ENCODE peak calls at places on chromosomes 3 and 15, in eight cellular contexts. O is gastrocnemius medialis; X is GM23338; N is CD8-positive, alpha-beta memory T cell; Q is keratinocyte; H is SJSA1; Y is Peyer's patch; L is osteoblast. S is an unnamed sample. For H3K4me1, the result is how much of the 10 kb centered on the place peaks cover.

GRCh38 chr3:52195297-52195597 is 2.7 kb upstream of the ALAS1 start:
- DNase-seq in Y (no peak), H (no peak), N (no peak), Q (no peak), O (no peak), L (no peak), X (no peak), S (no peak)

GRCh38 chr3:37279226-37279625 is 104.8 kb upstream of the LRRFIP2 start:
- DNase-seq in L (no peak), O (no peak), Q (no peak), N (no peak), Y (no peak), X (no peak), H (no peak), S (no peak)

GRCh38 chr3:149010504-149010951 is 19.2 kb downstream of the GYG1 start:
- DNase-seq in L (no peak), X (no peak), H (no peak), N (no peak), Q (no peak), Y (no peak), O (no peak), S (no peak)

GRCh38 chr15:33132722-33133345 is 61.7 kb downstream of the FMN1 start:
- DNase-seq in O (no peak), L (peak), X (peak), Q (peak), H (peak), Y (no peak), N (no peak), S (peak)

GRCh38 chr3:184229424-184230080 is at the start of gene VWA5B2:
- DNase-seq in Q (no peak), X (peak), N (peak), L (peak), H (peak), O (no peak), Y (peak), S (peak)

GRCh38 chr15:92624401-92624991 is 31.1 kb downstream of the FAM174B start:
- DNase-seq in N (no peak), Y (no peak), L (no peak), O (no peak), X (no peak), Q (no peak), H (no peak), S (no peak)

GRCh38 chr3:193010191-193010590 is 92.5 kb upstream of the MB21D2 start:
- DNase-seq in O (peak), L (no peak), Q (no peak), X (no peak), Y (no peak), N (no peak), H (no peak), S (no peak)

GRCh38 chr3:113002676-113003075 is 11.9 kb downstream of the GTPBP8 start:
- DNase-seq in L (no peak), O (no peak), Q (no peak), X (no peak), N (peak), Y (no peak), H (no peak), S (peak)

GRCh38 chr15:35784745-35785144 is 238.8 kb upstream of the DPH6 start:
- DNase-seq in Y (no peak), X (peak), H (no peak), O (no peak), L (no peak), Q (no peak), N (no peak), S (no peak)

GRCh38 chr15:42378011-42378410 is 18.7 kb downstream of the CAPN3 start:
- DNase-seq in Q (no peak), X (peak), L (no peak), O (no peak), N (no peak), H (no peak), Y (no peak), S (no peak)

GRCh38 chr3:112667599-112667998 is 26.7 kb upstream of the CCDC80 start:
- DNase-seq in O (no peak), Q (no peak), N (no peak), H (no peak), Y (no peak), L (no peak), X (no peak), S (no peak)

GRCh38 chr3:7934362-7934761 is 567.3 kb upstream of the LMCD1 start:
- DNase-seq in X (no peak), Q (no peak), Y (no peak), H (no peak), O (no peak), L (no peak), N (no peak), S (no peak)

GRCh38 chr3:66642484-66642883 is 141.7 kb upstream of the LRIG1 start:
- DNase-seq in Y (no peak), N (no peak), X (no peak), L (no peak), Q (no peak), H (no peak), O (no peak), S (no peak)

GRCh38 chr15:74245342-74245931 is 9.3 kb downstream of the CCDC33 start:
- DNase-seq in H (no peak), Q (no peak), O (no peak), N (no peak), L (peak), Y (no peak), X (peak), S (peak)

GRCh38 chr15:69736161-69736560 is 283.5 kb downstream of the RPLP1 start:
- DNase-seq in N (no peak), Q (no peak), X (no peak), O (no peak), L (no peak), H (peak), Y (no peak), S (no peak)

GRCh38 chr15:50181206-50181982 is 602 bp upstream of the SLC27A2 start:
- DNase-seq in H (no peak), X (peak), L (peak), Q (no peak), Y (no peak), O (no peak), N (no peak), S (no peak)

GRCh38 chr3:54826255-54826691 is 101.6 kb downstream of the LRTM1 start:
- DNase-seq in O (no peak), Y (no peak), X (no peak), L (no peak), Q (no peak), N (no peak), H (no peak), S (no peak)

GRCh38 chr3:151769175-151769574 is 35.4 kb downstream of the AADACL2 start:
- DNase-seq in Q (no peak), L (no peak), O (no peak), H (no peak), N (no peak), X (no peak), Y (no peak), S (no peak)

GRCh38 chr3:190322604-190323240 is 476 bp upstream of the CLDN1 start:
- DNase-seq in H (peak), O (no peak), N (no peak), X (peak), Y (no peak), Q (no peak), L (peak), S (no peak)

GRCh38 chr15:95972136-95972553 is 358.4 kb upstream of the NR2F2 start:
- DNase-seq in Q (no peak), L (peak), Y (no peak), O (no peak), N (no peak), X (no peak), H (no peak), S (no peak)

GRCh38 chr15:62858343-62858742 is 184.2 kb upstream of the TPM1 start:
- DNase-seq in L (no peak), X (no peak), H (no peak), N (no peak), Y (no peak), Q (no peak), O (no peak), S (no peak)

GRCh38 chr15:32819406-32819930 is 101.7 kb downstream of the GREM1 start:
- DNase-seq in L (no peak), H (no peak), O (no peak), X (no peak), Y (no peak), Q (no peak), N (no peak), S (no peak)

GRCh38 chr15:67407709-67408257 is 113.1 kb upstream of the C15orf61 start:
- DNase-seq in X (no peak), H (no peak), Y (no peak), L (no peak), O (no peak), Q (no peak), N (no peak), S (no peak)

GRCh38 chr3:172711457-172711800 is 562 bp upstream of the NCEH1 start:
- DNase-seq in L (no peak), O (no peak), Q (no peak), X (no peak), H (no peak), Y (no peak), N (no peak), S (no peak)

GRCh38 chr3:45544719-45545296 is 49.7 kb upstream of the LIMD1 start:
- DNase-seq in Q (no peak), Y (no peak), O (no peak), H (no peak), X (no peak), N (no peak), L (no peak), S (no peak)

GRCh38 chr3:94115482-94115881 is 52.6 kb downstream of the NSUN3 start:
- DNase-seq in O (no peak), X (peak), N (no peak), H (peak), L (no peak), Y (no peak), Q (no peak), S (peak)

GRCh38 chr3:62559831-62560445 is 186.6 kb upstream of the FEZF2 start:
- DNase-seq in Q (peak), X (peak), N (no peak), Y (no peak), O (no peak), H (no peak), L (peak), S (no peak)

GRCh38 chr3:160049038-160049437 is 60.4 kb downstream of the IL12A start:
- DNase-seq in Y (no peak), X (no peak), O (no peak), L (no peak), H (no peak), N (no peak), Q (no peak), S (no peak)

GRCh38 chr3:63869929-63870328 is 6.3 kb downstream of the ATXN7 start:
- DNase-seq in Y (no peak), X (no peak), N (no peak), O (no peak), H (no peak), L (peak), Q (no peak), S (no peak)

GRCh38 chr15:90351479-90352108 is 490 bp upstream of the ZNF774 start:
- DNase-seq in Q (no peak), N (peak), L (peak), H (no peak), Y (no peak), O (no peak), X (peak), S (no peak)

GRCh38 chr3:58041182-58041825 is 33.1 kb downstream of the FLNB start:
- DNase-seq in Y (no peak), X (no peak), Q (no peak), N (no peak), O (no peak), H (peak), L (no peak), S (no peak)
- H3K4me1 ChIP-seq in Y (half or more), X (half or more), Q (under half), N (under half), O (under half), H (half or more), L (half or more), S (under half)

GRCh38 chr3:195893516-195893915 is 14.8 kb downstream of the TNK2 start:
- DNase-seq in H (no peak), N (no peak), Q (no peak), L (peak), X (no peak), O (no peak), Y (no peak), S (no peak)

GRCh38 chr3:195893916-195894315 is 14.4 kb downstream of the TNK2 start:
- DNase-seq in X (no peak), Q (no peak), O (no peak), Y (no peak), H (no peak), L (peak), N (no peak), S (no peak)

GRCh38 chr3:195896361-195897080 is 11.8 kb downstream of the TNK2 start:
- DNase-seq in Y (no peak), Q (no peak), N (no peak), H (peak), X (peak), O (no peak), L (peak), S (peak)

GRCh38 chr3:195895900-195896360 is 12.4 kb downstream of the TNK2 start:
- DNase-seq in H (peak), L (peak), Q (no peak), N (peak), X (peak), O (peak), Y (peak), S (peak)

DNA sequence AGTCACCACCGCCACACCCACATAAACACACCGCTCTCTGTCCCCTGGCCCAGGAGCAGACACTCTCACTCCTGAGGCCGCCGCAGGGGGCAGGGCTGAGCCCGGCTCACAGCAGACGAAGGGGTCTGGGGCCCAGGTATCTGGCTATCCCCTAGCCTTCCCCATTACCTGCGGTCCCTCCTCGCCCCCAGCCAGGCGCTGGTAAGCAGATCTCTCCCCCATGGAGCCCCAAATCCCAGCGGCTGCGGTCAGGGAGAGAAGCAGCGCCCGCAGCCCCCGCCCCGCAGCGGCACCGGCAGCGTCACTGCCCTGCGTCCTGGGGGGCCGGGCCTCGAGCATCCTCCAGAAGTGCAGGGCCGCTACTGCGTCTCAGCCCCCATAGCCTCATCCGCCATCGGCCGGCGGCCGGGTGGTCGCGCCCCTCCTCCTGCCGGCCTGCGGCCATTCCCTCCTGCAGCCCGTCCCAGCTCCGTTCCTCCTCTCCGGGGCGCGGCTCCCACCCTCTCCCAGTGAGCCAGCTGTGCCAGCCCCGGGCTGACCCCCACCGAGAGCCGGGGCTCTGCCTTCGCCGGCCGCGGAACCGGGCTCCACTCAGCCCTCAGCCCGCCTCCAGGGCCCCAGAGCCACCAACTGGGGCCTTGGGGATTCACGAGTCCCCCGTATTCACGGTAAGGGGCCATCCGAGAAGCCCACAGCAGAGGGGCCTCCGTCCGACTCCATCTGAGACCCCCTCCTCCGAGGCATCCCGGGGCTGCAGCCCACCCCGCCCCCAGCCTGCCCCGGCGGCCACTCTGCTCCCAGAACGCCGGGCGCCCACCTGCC is 13.1 kb downstream of the TNK2 start:
- DNase-seq in N (peak), Y (peak), L (peak), O (no peak), H (peak), X (peak), Q (no peak), S (peak)
- H3K4me1 ChIP-seq in N (under half), Y (under half), L (half or more), O (half or more), H (under half), X (under half), Q (under half), S (under half)

DNA sequence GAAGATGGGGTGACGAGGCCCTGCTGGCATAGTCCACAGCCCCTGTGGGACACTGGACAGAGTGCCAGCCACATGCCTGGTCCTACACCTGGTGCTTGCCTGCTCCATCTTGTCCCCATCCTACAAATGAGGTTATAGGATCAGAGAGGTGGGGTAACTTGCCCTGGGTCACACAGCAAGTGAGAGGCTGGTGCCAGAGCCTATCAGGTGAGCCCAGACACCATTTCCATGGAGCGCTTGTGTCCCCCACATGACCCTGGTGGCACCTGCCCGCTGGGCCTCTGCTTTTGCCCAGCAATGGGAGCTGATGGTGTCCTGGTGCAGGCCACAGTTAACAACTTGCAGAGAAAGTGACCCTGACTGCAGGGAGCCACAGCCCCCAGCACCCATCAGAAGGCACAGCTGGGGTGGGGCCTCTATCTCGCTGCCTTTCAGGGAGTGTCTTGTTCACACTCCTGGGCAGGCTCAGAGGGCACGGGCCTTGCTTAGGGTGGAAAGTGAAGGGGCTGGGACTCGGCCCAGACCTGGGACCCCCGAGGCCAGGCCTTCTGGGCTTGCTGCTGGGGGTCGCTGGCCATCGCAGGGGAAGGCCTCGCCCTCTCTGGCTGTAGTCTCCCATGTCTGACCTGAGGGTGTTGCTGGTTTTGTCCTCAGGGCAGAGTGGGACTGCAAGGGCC is 7.2 kb downstream of the PLXNA1 start:
- DNase-seq in O (no peak), N (no peak), X (no peak), L (no peak), Q (no peak), Y (no peak), H (no peak), S (no peak)
- H3K4me1 ChIP-seq in O (under half), N (under half), X (under half), L (under half), Q (under half), Y (under half), H (under half), S (under half)

GRCh38 chr15:64111679-64112050 is 15.9 kb downstream of the SNX1 start:
- DNase-seq in N (no peak), Q (no peak), X (no peak), Y (no peak), H (no peak), L (peak), O (no peak), S (no peak)

GRCh38 chr15:64110945-64111678 is 15.3 kb downstream of the SNX1 start:
- DNase-seq in L (no peak), X (no peak), N (no peak), O (no peak), Y (no peak), Q (no peak), H (no peak), S (peak)

GRCh38 chr15:64112077-64112772 is 16.4 kb downstream of the SNX1 start:
- DNase-seq in O (no peak), L (peak), X (no peak), N (no peak), Y (no peak), H (no peak), Q (no peak), S (no peak)

GRCh38 chr15:64117759-64118487 is 22.1 kb downstream of the SNX1 start:
- DNase-seq in H (no peak), X (no peak), O (no peak), Y (no peak), Q (no peak), N (no peak), L (no peak), S (no peak)

DNA sequence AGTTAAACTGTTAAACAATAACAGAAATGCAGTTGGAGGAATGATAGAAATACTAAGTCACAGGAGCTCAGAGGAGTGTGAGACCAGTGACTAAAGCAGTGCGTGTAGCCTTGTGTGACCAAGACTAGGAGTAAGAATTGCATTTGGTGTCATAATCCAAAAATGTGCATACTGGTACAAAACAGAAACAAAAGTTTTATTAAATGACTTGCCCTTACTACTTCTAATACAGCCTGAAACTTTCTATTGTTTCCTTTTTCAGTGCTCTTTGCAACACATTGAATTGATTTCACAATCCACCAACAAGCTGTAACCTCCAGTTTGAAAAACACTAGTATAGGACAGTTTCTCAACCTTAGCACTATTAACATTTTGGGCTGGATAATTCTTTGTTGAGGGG is 17.1 kb downstream of the SNX1 start:
- DNase-seq in Q (no peak), L (no peak), X (no peak), O (no peak), N (no peak), H (no peak), Y (no peak), S (no peak)
- H3K4me1 ChIP-seq in Q (under half), L (under half), X (under half), O (under half), N (under half), H (under half), Y (under half), S (under half)

DNA sequence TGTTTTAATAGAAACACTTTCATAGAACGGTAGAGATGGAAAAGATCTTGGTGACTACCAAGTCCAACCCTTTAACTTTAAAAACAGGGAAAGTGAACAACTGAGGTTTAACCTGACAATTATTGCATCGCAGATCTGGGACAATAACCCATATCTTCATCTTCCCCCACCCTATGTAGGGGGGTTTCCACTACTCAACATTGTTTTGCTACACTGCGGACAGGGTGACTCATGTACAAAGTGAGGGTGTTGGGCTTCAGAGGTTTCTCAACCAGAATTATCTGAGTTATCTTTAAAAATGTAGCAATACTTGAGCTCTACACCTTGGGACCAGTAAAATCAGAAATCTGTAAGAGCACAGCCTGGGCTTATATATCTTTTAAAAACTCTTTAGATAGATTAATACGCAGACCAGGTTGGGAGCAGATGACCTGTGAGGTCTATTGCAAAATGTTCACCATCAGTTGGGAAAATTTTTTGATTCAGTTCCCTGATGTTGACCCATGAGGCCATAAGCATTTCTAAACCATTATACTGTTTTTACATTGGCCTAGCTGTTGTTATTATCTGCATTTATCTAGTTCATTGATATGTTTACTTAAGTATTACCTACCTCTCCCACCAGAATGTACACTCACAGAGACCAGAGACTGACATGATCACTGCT is 103.6 kb upstream of the ICE2 start:
- DNase-seq in X (no peak), Q (no peak), H (no peak), Y (no peak), N (peak), L (no peak), O (no peak), S (peak)
- H3K4me1 ChIP-seq in X (under half), Q (half or more), H (under half), Y (under half), N (half or more), L (under half), O (half or more), S (half or more)

GRCh38 chr3:98902341-98902740 is 846 bp upstream of the DCBLD2 start:
- DNase-seq in N (no peak), H (no peak), Q (no peak), X (no peak), O (no peak), L (peak), Y (no peak), S (peak)
- H3K4me1 ChIP-seq in N (under half), H (half or more), Q (under half), X (under half), O (under half), L (under half), Y (under half), S (under half)